ENCODE peak calls at places on chromosomes 4 and X, in four cellular contexts. One of them, this sample, is unnamed.

GRCh38 chrX:122567911-122568310 is 616.2 kb upstream of the GRIA3 start:
- DNase-seq in fibroblast of lung: no peak
- DNase-seq in OCI-LY7: no peak
- DNase-seq in endothelial cell of umbilical vein: no peak
- DNase-seq in this sample: peak; percentile 72

GRCh38 chr4:104044369-104044768 is 324.6 kb upstream of the TACR3 start:
- DNase-seq in OCI-LY7: no peak
- DNase-seq in endothelial cell of umbilical vein: no peak
- DNase-seq in fibroblast of lung: no peak
- DNase-seq in this sample: no peak

GRCh38 chrX:66045894-66046293 is 6.0 kb upstream of the VSIG4 start:
- DNase-seq in endothelial cell of umbilical vein: no peak
- DNase-seq in OCI-LY7: no peak
- DNase-seq in fibroblast of lung: no peak
- DNase-seq in this sample: no peak

GRCh38 chr4:135050086-135050717 is 848.6 kb upstream of the PABPC4L start:
- DNase-seq in fibroblast of lung: peak; percentile 4
- DNase-seq in endothelial cell of umbilical vein: no peak
- DNase-seq in OCI-LY7: no peak
- DNase-seq in this sample: no peak

GRCh38 chrX:9794495-9794894 is 8.3 kb downstream of the SHROOM2 start:
- DNase-seq in fibroblast of lung: no peak
- DNase-seq in OCI-LY7: no peak
- DNase-seq in endothelial cell of umbilical vein: no peak
- DNase-seq in this sample: no peak

GRCh38 chr4:68927165-68927564 is 24.4 kb downstream of the UGT2A3 start:
- DNase-seq in endothelial cell of umbilical vein: no peak
- DNase-seq in OCI-LY7: no peak
- DNase-seq in fibroblast of lung: no peak
- DNase-seq in this sample: no peak

GRCh38 chr4:101419324-101420135 is 72.2 kb upstream of the PPP3CA start:
- DNase-seq in OCI-LY7: no peak
- DNase-seq in endothelial cell of umbilical vein: peak; percentile 94
- DNase-seq in fibroblast of lung: peak; percentile 46
- DNase-seq in this sample: peak; percentile 75

GRCh38 chrX:129472116-129472515 is 51.2 kb downstream of the SMARCA1 start:
- DNase-seq in OCI-LY7: no peak
- DNase-seq in fibroblast of lung: no peak
- DNase-seq in endothelial cell of umbilical vein: no peak
- DNase-seq in this sample: peak; percentile 5

GRCh38 chr4:40180356-40180755 is 16.5 kb upstream of the RHOH start:
- DNase-seq in fibroblast of lung: peak; percentile 86
- DNase-seq in endothelial cell of umbilical vein: peak; percentile 85
- DNase-seq in OCI-LY7: no peak
- DNase-seq in this sample: peak; percentile 91

GRCh38 chr4:996994-997374 is 3.8 kb upstream of the SLC26A1 start:
- DNase-seq in fibroblast of lung: no peak
- DNase-seq in OCI-LY7: no peak
- DNase-seq in endothelial cell of umbilical vein: no peak
- DNase-seq in this sample: no peak

GRCh38 chr4:12499693-12500092 is 984.4 kb downstream of the RAB28 start:
- DNase-seq in OCI-LY7: no peak
- DNase-seq in fibroblast of lung: no peak
- DNase-seq in endothelial cell of umbilical vein: no peak
- DNase-seq in this sample: no peak

GRCh38 chr4:2434420-2434819 is 15.7 kb downstream of the CFAP99 start:
- DNase-seq in fibroblast of lung: no peak
- DNase-seq in endothelial cell of umbilical vein: no peak
- DNase-seq in OCI-LY7: no peak
- DNase-seq in this sample: no peak

GRCh38 chrX:123869488-123869887 is 9.6 kb downstream of the XIAP start:
- DNase-seq in endothelial cell of umbilical vein: peak; percentile 37
- DNase-seq in OCI-LY7: no peak
- DNase-seq in fibroblast of lung: peak; percentile 44
- DNase-seq in this sample: no peak

GRCh38 chrX:124534530-124534929 is 188.2 kb downstream of the SH2D1A start:
- DNase-seq in fibroblast of lung: no peak
- DNase-seq in OCI-LY7: no peak
- DNase-seq in endothelial cell of umbilical vein: no peak
- DNase-seq in this sample: no peak

GRCh38 chr4:141853091-141853734 is 216.8 kb downstream of the IL15 start:
- DNase-seq in OCI-LY7: no peak
- DNase-seq in endothelial cell of umbilical vein: no peak
- DNase-seq in fibroblast of lung: no peak
- DNase-seq in this sample: no peak

GRCh38 chrX:132063862-132064261 is 40.8 kb downstream of the STK26 start:
- DNase-seq in endothelial cell of umbilical vein: no peak
- DNase-seq in fibroblast of lung: no peak
- DNase-seq in OCI-LY7: no peak
- DNase-seq in this sample: no peak

GRCh38 chr4:675980-676870 is 1.9 kb downstream of the MYL5 start:
- DNase-seq in fibroblast of lung: no peak
- DNase-seq in endothelial cell of umbilical vein: no peak
- DNase-seq in OCI-LY7: peak; percentile 92
- DNase-seq in this sample: no peak

GRCh38 chrX:119756926-119757635 is 1.3 kb upstream of the SOWAHD start:
- DNase-seq in endothelial cell of umbilical vein: no peak
- DNase-seq in fibroblast of lung: no peak
- DNase-seq in OCI-LY7: peak; percentile 40
- DNase-seq in this sample: no peak

GRCh38 chr4:153788419-153789276 is at the start of gene SFRP2:
- DNase-seq in endothelial cell of umbilical vein: no peak
- DNase-seq in fibroblast of lung: no peak
- DNase-seq in OCI-LY7: no peak
- DNase-seq in this sample: no peak

GRCh38 chrX:110002300-110003166 is at the start of gene TMEM164:
- DNase-seq in endothelial cell of umbilical vein: peak; percentile 70
- DNase-seq in fibroblast of lung: peak; percentile 76
- DNase-seq in OCI-LY7: peak; percentile 72
- DNase-seq in this sample: peak; percentile 66

GRCh38 chr4:40562681-40563080 is 67.0 kb downstream of the RBM47 start:
- DNase-seq in fibroblast of lung: no peak
- DNase-seq in OCI-LY7: no peak
- DNase-seq in endothelial cell of umbilical vein: no peak
- DNase-seq in this sample: no peak

GRCh38 chr4:11416767-11417113 is 12.0 kb downstream of the HS3ST1 start:
- DNase-seq in fibroblast of lung: no peak
- DNase-seq in OCI-LY7: no peak
- DNase-seq in endothelial cell of umbilical vein: no peak
- DNase-seq in this sample: no peak

GRCh38 chr4:11412211-11412610 is 16.5 kb downstream of the HS3ST1 start:
- DNase-seq in endothelial cell of umbilical vein: no peak
- DNase-seq in fibroblast of lung: no peak
- DNase-seq in OCI-LY7: no peak
- DNase-seq in this sample: no peak

GRCh38 chr4:11416071-11416766 is 12.5 kb downstream of the HS3ST1 start:
- DNase-seq in OCI-LY7: no peak
- DNase-seq in fibroblast of lung: no peak
- DNase-seq in endothelial cell of umbilical vein: no peak
- DNase-seq in this sample: no peak

GRCh38 chr4:11418610-11419009 is 10.1 kb downstream of the HS3ST1 start:
- DNase-seq in endothelial cell of umbilical vein: peak; percentile 21
- DNase-seq in OCI-LY7: no peak
- DNase-seq in fibroblast of lung: peak; percentile 6
- DNase-seq in this sample: no peak

DNA sequence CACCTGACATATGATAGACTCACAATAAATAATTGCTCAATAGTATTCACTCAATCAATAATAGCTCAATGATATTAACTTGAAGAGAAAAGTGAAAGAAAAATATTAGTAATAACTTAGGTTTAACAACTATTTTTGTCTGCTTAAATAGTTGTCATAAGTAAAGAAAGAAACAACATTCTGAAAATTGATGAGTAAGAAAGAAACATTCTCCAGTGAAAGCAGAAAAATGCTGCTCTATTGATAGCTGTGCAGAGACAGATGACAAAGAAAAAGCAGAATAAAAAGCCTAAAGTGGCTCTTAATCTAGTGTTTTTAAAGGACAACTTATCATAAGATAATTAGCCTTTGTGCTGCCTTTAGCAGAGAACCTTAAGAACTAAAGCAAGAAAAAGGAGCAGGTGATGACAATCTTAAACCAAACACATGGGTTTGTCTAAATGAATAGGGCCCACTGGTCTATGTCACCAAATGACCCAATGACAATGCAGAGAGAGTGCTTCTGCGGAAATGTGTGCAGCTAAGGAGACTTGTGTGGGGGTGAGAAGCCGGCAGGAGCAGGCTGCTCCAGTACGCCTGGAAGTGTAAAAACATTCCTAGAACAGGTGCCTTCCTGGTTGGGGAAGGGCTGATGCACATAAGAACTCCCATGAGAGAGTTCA is 13.2 kb downstream of the HS3ST1 start:
- DNase-seq in endothelial cell of umbilical vein: no peak
- DNase-seq in fibroblast of lung: no peak
- DNase-seq in OCI-LY7: no peak
- DNase-seq in this sample: no peak
- H3K27ac ChIP-seq in endothelial cell of umbilical vein: no peak overlapping the region
- H3K27ac ChIP-seq in fibroblast of lung: no peak overlapping the region
- H3K27ac ChIP-seq in OCI-LY7: no peak overlapping the region
- H3K27ac ChIP-seq in this sample: no peak overlapping the region

GRCh38 chrX:2693123-2693438 is 2.0 kb downstream of the CD99 start:
- DNase-seq in fibroblast of lung: no peak
- DNase-seq in endothelial cell of umbilical vein: no peak
- DNase-seq in OCI-LY7: no peak
- DNase-seq in this sample: no peak

GRCh38 chrX:2690856-2691542 is at the start of gene CD99:
- DNase-seq in endothelial cell of umbilical vein: peak; percentile 91
- DNase-seq in OCI-LY7: peak; percentile 85
- DNase-seq in fibroblast of lung: peak; percentile 87
- DNase-seq in this sample: peak; percentile 74

GRCh38 chrX:2691543-2692220 is 587 bp downstream of the CD99 start:
- DNase-seq in OCI-LY7: peak; percentile 35
- DNase-seq in fibroblast of lung: peak; percentile 61
- DNase-seq in endothelial cell of umbilical vein: peak; percentile 53
- DNase-seq in this sample: peak; percentile 34

GRCh38 chrX:2693526-2694002 is 2.5 kb downstream of the CD99 start:
- DNase-seq in endothelial cell of umbilical vein: peak; percentile 22
- DNase-seq in OCI-LY7: peak; percentile 20
- DNase-seq in fibroblast of lung: no peak
- DNase-seq in this sample: no peak

DNA sequence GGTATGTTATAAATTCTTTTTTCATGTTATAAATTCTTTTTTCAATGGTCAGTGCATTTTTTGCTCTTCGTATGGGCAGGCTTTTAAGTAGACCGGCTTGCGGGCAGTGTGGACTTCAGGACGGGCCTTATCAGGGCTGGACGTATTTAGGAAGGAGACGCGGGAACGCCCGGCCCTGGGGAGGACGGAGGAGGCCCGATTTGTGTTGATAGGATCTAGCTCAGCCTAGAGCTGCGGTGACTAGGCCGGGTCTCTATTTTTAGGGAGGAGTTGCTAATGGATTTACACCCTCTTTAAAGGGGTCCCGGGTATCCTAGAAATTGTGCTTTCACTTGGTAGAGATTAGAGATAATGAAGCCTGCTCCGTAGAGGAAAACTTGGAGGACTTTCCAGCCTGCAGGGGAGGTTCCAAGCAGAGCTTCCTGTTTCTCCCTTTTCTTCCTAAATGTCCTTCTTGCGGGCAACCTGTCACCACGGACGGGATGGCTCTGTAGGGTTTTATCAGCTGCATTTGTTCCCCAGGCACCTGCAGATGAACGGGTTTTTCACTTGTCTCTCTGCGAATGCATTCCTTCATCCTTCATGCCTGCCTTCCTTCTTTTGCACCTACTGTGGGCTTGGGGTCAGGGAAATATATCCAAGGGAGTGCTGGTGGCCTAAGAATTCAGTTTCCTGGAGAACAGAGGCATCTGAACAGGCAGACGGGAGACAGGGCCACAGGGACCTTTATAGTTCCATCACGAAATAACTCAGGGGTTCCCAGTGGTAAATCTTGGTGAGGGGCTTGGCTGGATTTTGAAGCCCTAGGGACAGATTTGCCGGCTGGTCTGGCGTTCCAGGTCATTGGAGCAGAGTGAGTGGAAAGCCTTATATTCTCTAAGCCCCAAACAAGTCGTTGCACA is 1.4 kb downstream of the CD99 start:
- DNase-seq in OCI-LY7: peak; percentile 38
- DNase-seq in fibroblast of lung: peak; percentile 63
- DNase-seq in endothelial cell of umbilical vein: peak; percentile 49
- DNase-seq in this sample: peak; percentile 78
- H4K20me1 ChIP-seq in OCI-LY7: no peaks in the 10 kb centered on the region
- H4K20me1 ChIP-seq in fibroblast of lung: no peaks in the 10 kb centered on the region
- H4K20me1 ChIP-seq in endothelial cell of umbilical vein: no peaks in the 10 kb centered on the region
- H4K20me1 ChIP-seq in this sample: peaks cover 45% of the 10 kb centered on the region

GRCh38 chr4:95556460-95556859 is 7.7 kb upstream of the UNC5C start:
- DNase-seq in endothelial cell of umbilical vein: no peak
- DNase-seq in OCI-LY7: no peak
- DNase-seq in fibroblast of lung: peak; percentile 69
- DNase-seq in this sample: no peak

GRCh38 chr4:95549246-95550138 is 719 bp upstream of the UNC5C start:
- DNase-seq in OCI-LY7: no peak
- DNase-seq in endothelial cell of umbilical vein: peak; percentile 41
- DNase-seq in fibroblast of lung: peak; percentile 68
- DNase-seq in this sample: peak; percentile 52

GRCh38 chr4:95550566-95550965 is 1.8 kb upstream of the UNC5C start:
- DNase-seq in OCI-LY7: no peak
- DNase-seq in endothelial cell of umbilical vein: no peak
- DNase-seq in fibroblast of lung: no peak
- DNase-seq in this sample: no peak

GRCh38 chr4:95551653-95552052 is 2.9 kb upstream of the UNC5C start:
- DNase-seq in fibroblast of lung: no peak
- DNase-seq in endothelial cell of umbilical vein: no peak
- DNase-seq in OCI-LY7: no peak
- DNase-seq in this sample: no peak

GRCh38 chr4:95552942-95553550 is 4.3 kb upstream of the UNC5C start:
- DNase-seq in fibroblast of lung: no peak
- DNase-seq in endothelial cell of umbilical vein: no peak
- DNase-seq in OCI-LY7: no peak
- DNase-seq in this sample: no peak
- H3K27ac ChIP-seq in fibroblast of lung: no peak overlapping the region
- H3K27ac ChIP-seq in endothelial cell of umbilical vein: no peak overlapping the region
- H3K27ac ChIP-seq in OCI-LY7: no peak overlapping the region
- H3K27ac ChIP-seq in this sample: no peak overlapping the region

GRCh38 chrX:39361736-39362135 is 560.5 kb downstream of the MID1IP1 start:
- DNase-seq in OCI-LY7: no peak
- DNase-seq in endothelial cell of umbilical vein: no peak
- DNase-seq in fibroblast of lung: no peak
- DNase-seq in this sample: no peak

DNA sequence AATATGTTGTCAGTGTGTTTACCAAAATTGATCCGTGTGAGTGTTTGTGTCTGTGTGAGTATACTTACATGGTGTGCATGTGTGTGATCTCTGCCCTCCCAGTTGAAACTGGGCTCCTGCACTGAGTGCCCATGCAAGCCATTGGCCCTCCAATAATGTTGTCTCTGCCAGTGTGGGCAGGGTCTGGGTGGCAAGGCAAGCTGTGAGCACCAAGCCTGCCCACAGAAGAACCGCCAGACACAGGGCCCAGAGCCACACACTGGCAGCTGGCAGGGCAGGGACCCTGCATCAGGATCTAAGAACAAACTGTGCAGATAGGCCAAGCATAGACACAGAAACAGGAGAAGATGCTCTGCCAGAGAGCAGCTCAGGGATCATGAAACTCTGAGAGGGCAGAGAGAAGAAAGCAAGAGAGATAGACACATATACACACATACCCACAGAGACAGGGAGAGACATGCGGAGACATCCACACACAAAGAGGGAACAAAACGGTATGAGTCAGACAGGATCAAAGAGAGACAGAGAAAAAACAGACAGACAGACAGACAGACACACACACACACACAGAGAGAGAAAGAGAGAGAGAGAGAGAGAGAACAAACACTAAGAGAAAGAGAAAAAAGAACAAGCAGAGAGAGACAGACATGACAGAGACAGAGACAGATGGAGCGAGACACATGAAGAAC is 555.0 kb downstream of the MID1IP1 start:
- DNase-seq in endothelial cell of umbilical vein: no peak
- DNase-seq in fibroblast of lung: no peak
- DNase-seq in OCI-LY7: no peak
- DNase-seq in this sample: no peak
- H4K20me1 ChIP-seq in endothelial cell of umbilical vein: no peaks in the 10 kb centered on the region
- H4K20me1 ChIP-seq in fibroblast of lung: no peaks in the 10 kb centered on the region
- H4K20me1 ChIP-seq in OCI-LY7: no peaks in the 10 kb centered on the region
- H4K20me1 ChIP-seq in this sample: no peaks in the 10 kb centered on the region